ENCODE peak calls at places on chromosomes 16 and 17, in eight cellular contexts. V is activated CD8-positive, alpha-beta memory T cell treated with anti-CD3 and anti-CD28 coated beads for 48 hours; K is choroid plexus epithelial cell; C is fibroblast of mammary gland; A is glutamatergic neuron; H is NCI-H1930; U is T47D; I is transverse colon. R is an unnamed sample.

GRCh38 chr16:79607587-79607986 is 7.0 kb upstream of the MAF start:
- DNase-seq in V (no peak), K (peak; percentile 64), C (peak; percentile 61), A (no peak), H (no peak), U (no peak), I (no peak), R (peak; percentile 16)

GRCh38 chr16:24988137-24988535 is 27.0 kb downstream of the ARHGAP17 start:
- DNase-seq in V (no peak), K (peak; percentile 26), C (peak; percentile 56), A (no peak), H (no peak), U (no peak), I (no peak), R (peak; percentile 60)

GRCh38 chr16:5865231-5865630 is 767.6 kb upstream of the EEF2KMT start:
- DNase-seq in V (no peak), K (no peak), C (no peak), A (no peak), H (no peak), U (no peak), I (no peak), R (no peak)

GRCh38 chr16:57948027-57948426 is 22.9 kb downstream of the CNGB1 start:
- DNase-seq in V (no peak), K (no peak), C (no peak), A (no peak), H (no peak), U (no peak), I (no peak), R (no peak)

GRCh38 chr16:68406458-68407041 is 41.8 kb downstream of the SMPD3 start:
- DNase-seq in V (no peak), K (peak; percentile 51), C (no peak), A (no peak), H (no peak), U (no peak), I (no peak), R (peak; percentile 54)

GRCh38 chr16:85699628-85700027 is 10.9 kb upstream of the GINS2 start:
- DNase-seq in V (no peak), K (peak; percentile 48), C (peak; percentile 24), A (no peak), H (no peak), U (no peak), I (no peak), R (peak; percentile 75)

GRCh38 chr17:66620528-66620927 is 214.4 kb upstream of the CACNG5 start:
- DNase-seq in V (no peak), K (no peak), C (no peak), A (no peak), H (no peak), U (no peak), I (no peak), R (peak; percentile 33)

GRCh38 chr16:19295393-19295792 is 9.9 kb downstream of the CLEC19A start:
- DNase-seq in V (no peak), K (no peak), C (no peak), A (no peak), H (no peak), U (no peak), I (no peak), R (no peak)

GRCh38 chr17:1495265-1495664 is 2.8 kb upstream of the MYO1C start:
- DNase-seq in V (no peak), K (no peak), C (no peak), A (no peak), H (no peak), U (peak; percentile 88), I (no peak), R (no peak)

GRCh38 chr16:85998178-85998867 is 99.4 kb downstream of the IRF8 start:
- DNase-seq in V (no peak), K (no peak), C (no peak), A (no peak), H (no peak), U (no peak), I (no peak), R (no peak)

GRCh38 chr17:33444731-33445130 is 151.6 kb upstream of the ASIC2 start:
- DNase-seq in V (no peak), K (no peak), C (no peak), A (no peak), H (no peak), U (no peak), I (no peak), R (no peak)

GRCh38 chr17:57431415-57431814 is 175.1 kb downstream of the MSI2 start:
- DNase-seq in V (no peak), K (no peak), C (no peak), A (no peak), H (no peak), U (no peak), I (no peak), R (no peak)

GRCh38 chr16:80233097-80233835 is 307.5 kb upstream of the DYNLRB2 start:
- DNase-seq in V (no peak), K (peak; percentile 13), C (no peak), A (no peak), H (no peak), U (no peak), I (no peak), R (no peak)

GRCh38 chr17:75853410-75853809 is 1.7 kb downstream of the WBP2 start:
- DNase-seq in V (no peak), K (peak; percentile 78), C (peak; percentile 63), A (no peak), H (no peak), U (no peak), I (no peak), R (peak; percentile 60)

GRCh38 chr17:62653002-62653830 is 25.7 kb downstream of the MRC2 start:
- DNase-seq in V (peak; percentile 90), K (peak; percentile 53), C (peak; percentile 76), A (peak; percentile 74), H (peak; percentile 45), U (no peak), I (peak; percentile 52), R (peak; percentile 31)

GRCh38 chr16:62966626-62967025 is 930.4 kb upstream of the CDH8 start:
- DNase-seq in V (no peak), K (no peak), C (no peak), A (no peak), H (no peak), U (no peak), I (no peak), R (no peak)

GRCh38 chr17:77101521-77102410 is 39.0 kb upstream of the SEC14L1 start:
- DNase-seq in V (no peak), K (no peak), C (no peak), A (no peak), H (no peak), U (no peak), I (no peak), R (no peak)

GRCh38 chr16:3825103-3825502 is 55.4 kb downstream of the CREBBP start:
- DNase-seq in V (no peak), K (peak; percentile 70), C (peak; percentile 51), A (no peak), H (no peak), U (no peak), I (no peak), R (peak; percentile 45)

GRCh38 chr16:31356566-31357323 is 1.8 kb downstream of the ITGAX start:
- DNase-seq in V (no peak), K (no peak), C (no peak), A (peak; percentile 32), H (no peak), U (no peak), I (no peak), R (no peak)

GRCh38 chr16:54931041-54931756 is 534 bp downstream of the IRX5 start:
- DNase-seq in V (no peak), K (peak; percentile 37), C (peak; percentile 39), A (peak; percentile 55), H (peak; percentile 27), U (no peak), I (no peak), R (no peak)

GRCh38 chr17:1462164-1463112 is 6.4 kb upstream of the CRK start:
- DNase-seq in V (no peak), K (no peak), C (peak; percentile 16), A (no peak), H (no peak), U (no peak), I (no peak), R (no peak)

GRCh38 chr16:14527411-14528044 is 102.5 kb downstream of the PARN start:
- DNase-seq in V (no peak), K (peak; percentile 83), C (peak; percentile 91), A (no peak), H (no peak), U (no peak), I (no peak), R (peak; percentile 81)

GRCh38 chr17:7380321-7380720 is 568 bp upstream of the TNK1 start:
- DNase-seq in V (no peak), K (no peak), C (no peak), A (no peak), H (no peak), U (no peak), I (peak; percentile 68), R (peak; percentile 47)

GRCh38 chr16:87311387-87311786 is 5.8 kb downstream of the C16orf95 start:
- DNase-seq in V (no peak), K (no peak), C (no peak), A (no peak), H (no peak), U (no peak), I (no peak), R (no peak)

GRCh38 chr17:4520060-4520880 is 21.6 kb downstream of the SPNS2 start:
- DNase-seq in V (no peak), K (no peak), C (no peak), A (no peak), H (no peak), U (no peak), I (no peak), R (no peak)

GRCh38 chr17:309361-309888 is 43.2 kb downstream of the RPH3AL start:
- DNase-seq in V (no peak), K (peak; percentile 20), C (no peak), A (peak; percentile 85), H (no peak), U (no peak), I (no peak), R (no peak)

GRCh38 chr17:32350662-32351418 is 883 bp downstream of the ZNF207 start:
- DNase-seq in V (no peak), K (peak; percentile 80), C (peak; percentile 70), A (no peak), H (no peak), U (no peak), I (peak; percentile 33), R (peak; percentile 62)

GRCh38 chr16:35306915-35307314 is 1847.5 kb downstream of the TP53TG3F start:
- DNase-seq in V (no peak), K (no peak), C (no peak), A (no peak), H (no peak), U (no peak), I (no peak), R (no peak)

GRCh38 chr17:68204736-68205135 is 43.1 kb upstream of the AMZ2 start:
- DNase-seq in V (no peak), K (no peak), C (no peak), A (no peak), H (no peak), U (no peak), I (no peak), R (no peak)

GRCh38 chr17:59030811-59031210 is 75.9 kb downstream of the TRIM37 start:
- DNase-seq in V (no peak), K (no peak), C (no peak), A (no peak), H (no peak), U (no peak), I (no peak), R (no peak)

GRCh38 chr17:75589919-75590303 is 2.3 kb downstream of the MYO15B start:
- DNase-seq in V (no peak), K (no peak), C (no peak), A (no peak), H (no peak), U (no peak), I (peak; percentile 36), R (no peak)